ENCODE peak calls at places on chromosome 4, in five cellular contexts. Y, D, O, A and C are unnamed samples.

GRCh38 chr4:48462363-48462762 is 20.8 kb upstream of the SLC10A4 start:
- DNase-seq in D (no peak), O (no peak), A (no peak), Y (no peak), C (no peak)

GRCh38 chr4:13966241-13967195 is 339.0 kb upstream of the BOD1L1 start:
- DNase-seq in A (no peak), Y (no peak), O (no peak), D (no peak), C (no peak)

GRCh38 chr4:113773756-113774155 is 12.2 kb upstream of the CAMK2D start:
- DNase-seq in D (no peak), Y (no peak), A (no peak), O (no peak), C (no peak)

GRCh38 chr4:25890653-25891485 is 23.2 kb upstream of the SMIM20 start:
- DNase-seq in O (no peak), Y (no peak), A (no peak), D (no peak), C (no peak)

GRCh38 chr4:120842046-120842445 is 80.5 kb downstream of the PRDM5 start:
- DNase-seq in O (no peak), Y (no peak), A (no peak), D (no peak), C (no peak)

GRCh38 chr4:165053645-165054044 is at the start of gene TRIM75:
- DNase-seq in A (peak; percentile 14), D (no peak), Y (no peak), O (no peak), C (no peak)

GRCh38 chr4:183855651-183856190 is 49.4 kb upstream of the STOX2 start:
- DNase-seq in D (no peak), A (no peak), Y (no peak), O (no peak), C (no peak)

GRCh38 chr4:137213372-137214173 is 318.7 kb downstream of the PCDH18 start:
- DNase-seq in Y (no peak), D (no peak), A (no peak), O (no peak), C (no peak)

GRCh38 chr4:44320833-44321232 is 127.8 kb downstream of the KCTD8 start:
- DNase-seq in D (no peak), A (no peak), O (no peak), Y (no peak), C (no peak)

GRCh38 chr4:113052379-113052951 is 3.0 kb downstream of the ANK2 start:
- DNase-seq in A (no peak), O (no peak), Y (no peak), D (no peak), C (no peak)

GRCh38 chr4:1783011-1783410 is 10.1 kb upstream of the FGFR3 start:
- DNase-seq in D (no peak), Y (no peak), O (no peak), A (no peak), C (no peak)

GRCh38 chr4:48862661-48863060 is 31.8 kb downstream of the OCIAD1 start:
- DNase-seq in A (no peak), Y (no peak), O (no peak), D (no peak), C (no peak)

GRCh38 chr4:141124224-141124623 is 9.0 kb downstream of the RNF150 start:
- DNase-seq in Y (no peak), O (no peak), A (no peak), D (no peak), C (no peak)

GRCh38 chr4:57102050-57102564 is 8.1 kb downstream of the IGFBP7 start:
- DNase-seq in O (peak; percentile 68), D (no peak), Y (no peak), A (peak; percentile 41), C (no peak)

GRCh38 chr4:187103351-187103750 is 379.7 kb upstream of the FAT1 start:
- DNase-seq in A (no peak), O (no peak), D (no peak), Y (no peak), C (no peak)

DNA sequence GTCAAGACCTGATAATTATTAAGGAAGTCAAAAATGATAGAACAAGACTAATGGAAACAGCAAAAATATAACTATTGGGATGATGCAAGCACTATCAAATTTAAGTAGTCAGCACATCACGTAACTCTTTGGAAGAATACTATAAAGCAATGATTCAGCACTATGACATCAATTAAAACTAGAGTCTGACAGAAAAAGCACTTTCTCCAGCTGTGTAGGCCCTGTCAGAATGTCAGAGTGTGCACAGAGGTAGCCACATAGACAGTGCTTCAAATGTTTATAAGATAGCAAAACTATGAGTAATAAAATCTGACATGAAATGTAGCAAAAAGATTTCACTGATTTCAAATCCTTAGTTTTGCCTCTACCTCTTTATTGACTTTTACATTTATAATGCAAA is 1226.6 kb upstream of the ADGRL3 start:
- DNase-seq in Y (no peak), A (no peak), D (no peak), O (no peak), C (no peak)
- H3K4me1 ChIP-seq in Y (no peaks in the 10 kb centered on the region), A (no peaks in the 10 kb centered on the region), D (no peaks in the 10 kb centered on the region), O (no peaks in the 10 kb centered on the region), C (no peaks in the 10 kb centered on the region)

GRCh38 chr4:75180790-75181776 is 248.2 kb downstream of the PARM1 start:
- DNase-seq in A (no peak), O (no peak), D (no peak), Y (no peak), C (no peak)
- H3K27ac ChIP-seq in A (no peak overlapping the region), O (no peak overlapping the region), D (no peak overlapping the region), Y (no peak overlapping the region), C (no peak overlapping the region)

DNA sequence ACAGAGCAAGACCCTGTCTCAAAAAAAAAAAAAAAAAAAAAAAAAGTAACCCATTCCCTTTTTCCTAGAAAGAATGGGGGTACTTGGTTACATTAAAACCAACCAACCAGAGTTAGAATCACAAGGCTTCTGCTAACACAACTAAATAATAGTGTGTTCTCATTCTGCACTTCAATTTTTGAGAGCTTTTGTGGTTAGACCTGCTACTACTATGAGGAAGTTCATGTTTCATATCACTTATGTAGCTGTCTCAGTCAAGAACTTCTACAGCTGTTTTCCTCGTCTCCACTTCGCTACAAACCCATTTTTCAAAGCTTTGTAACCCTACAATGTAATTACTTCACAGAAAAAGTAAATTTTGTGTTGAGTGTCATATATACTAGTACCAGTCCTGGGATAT is 58.3 kb downstream of the PDHA2 start:
- DNase-seq in O (no peak), A (no peak), D (no peak), Y (no peak), C (no peak)
- H3K4me3 ChIP-seq in O (no peak overlapping the region), A (no peak overlapping the region), D (no peak overlapping the region), Y (no peak overlapping the region), C (no peak overlapping the region)

GRCh38 chr4:23162275-23162674 is 469.5 kb downstream of the GBA3 start:
- DNase-seq in D (no peak), A (no peak), Y (no peak), O (no peak), C (no peak)

GRCh38 chr4:23165669-23166068 is 472.9 kb downstream of the GBA3 start:
- DNase-seq in D (no peak), A (no peak), Y (no peak), O (no peak), C (no peak)

GRCh38 chr4:23166919-23167318 is 474.2 kb downstream of the GBA3 start:
- DNase-seq in O (no peak), D (no peak), Y (no peak), A (no peak), C (no peak)

GRCh38 chr4:23163649-23164436 is 471.1 kb downstream of the GBA3 start:
- DNase-seq in A (no peak), D (no peak), Y (no peak), O (no peak), C (no peak)

DNA sequence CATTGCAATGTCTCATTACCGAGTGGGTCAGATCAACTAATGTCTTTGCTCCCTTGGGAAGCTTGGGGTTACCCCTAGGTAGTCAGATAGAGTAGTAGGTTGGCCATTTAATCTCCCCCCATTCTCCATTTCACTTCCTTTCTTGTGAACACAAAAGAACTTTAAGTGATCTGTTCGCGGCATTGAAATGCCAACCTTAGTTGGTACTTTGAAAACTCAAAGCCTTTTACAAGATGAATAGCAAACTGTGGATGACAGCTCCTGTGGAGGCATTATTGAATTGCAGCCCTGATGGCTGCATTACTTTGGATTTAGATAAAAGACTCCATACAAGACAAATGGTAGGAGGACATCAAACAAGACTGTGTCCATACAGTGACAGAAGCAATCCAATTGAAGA is 469.1 kb downstream of the GBA3 start:
- DNase-seq in Y (no peak), A (no peak), O (no peak), D (no peak), C (no peak)
- H3K4me1 ChIP-seq in Y (no peaks in the 10 kb centered on the region), A (no peaks in the 10 kb centered on the region), O (no peaks in the 10 kb centered on the region), D (no peaks in the 10 kb centered on the region), C (no peaks in the 10 kb centered on the region)

GRCh38 chr4:40280586-40280985 is 54.5 kb upstream of the CHRNA9 start:
- DNase-seq in D (no peak), O (no peak), A (no peak), Y (no peak), C (no peak)

GRCh38 chr4:40283968-40284367 is 51.2 kb upstream of the CHRNA9 start:
- DNase-seq in D (no peak), Y (peak; percentile 80), O (no peak), A (peak; percentile 10), C (peak; percentile 83)

GRCh38 chr4:40283413-40283812 is 51.7 kb upstream of the CHRNA9 start:
- DNase-seq in D (no peak), A (no peak), Y (no peak), O (no peak), C (peak; percentile 71)

GRCh38 chr4:40281913-40282312 is 53.2 kb upstream of the CHRNA9 start:
- DNase-seq in D (no peak), A (no peak), O (no peak), Y (no peak), C (no peak)

DNA sequence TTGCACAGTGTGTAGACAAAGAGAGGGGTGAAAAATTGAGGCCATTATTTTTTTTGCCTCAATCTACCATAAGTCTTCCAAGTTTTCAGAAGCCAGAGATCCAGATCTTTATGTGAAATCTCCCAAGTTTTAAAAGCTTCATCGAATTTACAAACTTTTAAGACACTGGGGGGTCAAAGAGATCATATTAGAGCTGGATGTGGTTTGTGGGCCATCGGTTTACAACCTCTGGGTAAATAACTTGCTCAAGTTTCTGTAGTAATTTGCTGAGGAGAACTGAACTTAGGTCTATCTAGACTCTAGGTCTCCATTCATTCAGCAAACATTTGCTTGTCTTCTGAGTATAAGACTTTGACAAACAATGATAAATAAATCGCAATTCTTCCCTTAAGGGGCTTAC is 54.0 kb upstream of the CHRNA9 start:
- DNase-seq in Y (no peak), D (no peak), A (no peak), O (no peak), C (no peak)
- H3K27ac ChIP-seq in Y (no peak overlapping the region), D (no peak overlapping the region), A (no peak overlapping the region), O (no peak overlapping the region), C (no peak overlapping the region)

GRCh38 chr4:77079281-77079680 is 3.5 kb upstream of the CCNI start:
- DNase-seq in O (no peak), D (no peak), A (peak; percentile 71), Y (no peak), C (no peak)

GRCh38 chr4:77075869-77076801 is at the start of gene CCNI:
- DNase-seq in Y (peak; percentile 86), O (peak; percentile 96), A (peak; percentile 97), D (peak; percentile 97), C (peak; percentile 95)

GRCh38 chr4:77078401-77078800 is 2.6 kb upstream of the CCNI start:
- DNase-seq in D (no peak), A (no peak), Y (no peak), O (no peak), C (no peak)

GRCh38 chr4:77074961-77075855 is 581 bp downstream of the CCNI start:
- DNase-seq in O (peak; percentile 70), D (peak; percentile 68), A (peak; percentile 71), Y (peak; percentile 73), C (peak; percentile 80)

GRCh38 chr4:77076889-77077635 is 1.3 kb upstream of the CCNI start:
- DNase-seq in D (no peak), O (no peak), Y (no peak), A (no peak), C (peak; percentile 22)
- H3K4me3 ChIP-seq in D (peak overlapping the region; percentile 97), O (peak overlapping the region; percentile 78), Y (peak overlapping the region; percentile 94), A (no peak overlapping the region), C (peak overlapping the region; percentile 86)

GRCh38 chr4:55351824-55352223 is 5.8 kb downstream of the SRD5A3 start:
- DNase-seq in O (no peak), D (no peak), A (no peak), Y (no peak), C (no peak)
- H3K4me1 ChIP-seq in O (no peaks in the 10 kb centered on the region), D (peaks cover 8% of the 10 kb centered on the region), A (peaks cover 4% of the 10 kb centered on the region), Y (peaks cover 1% of the 10 kb centered on the region), C (peaks cover 3% of the 10 kb centered on the region)